ENCODE peak calls at places on chromosome 14, in seven cellular contexts. One of them, this sample, is unnamed.

GRCh38 chr14:45149602-45150001 is 13.9 kb downstream of the FANCM start:
- DNase-seq in neural progenitor cell: no peak
- DNase-seq in hepatocyte: no peak
- DNase-seq in GM23248: no peak
- DNase-seq in OCI-LY7: no peak
- DNase-seq in mammary epithelial cell: no peak
- DNase-seq in IMR-90: no peak
- DNase-seq in this sample: no peak

GRCh38 chr14:21044106-21044618 is 2.0 kb downstream of the RNASE7 start:
- DNase-seq in IMR-90: no peak
- DNase-seq in neural progenitor cell: no peak
- DNase-seq in hepatocyte: no peak
- DNase-seq in GM23248: no peak
- DNase-seq in OCI-LY7: no peak
- DNase-seq in mammary epithelial cell: no peak
- DNase-seq in this sample: peak; percentile 47

GRCh38 chr14:104757681-104758392 is 4.9 kb downstream of the SIVA1 start:
- DNase-seq in GM23248: no peak
- DNase-seq in IMR-90: no peak
- DNase-seq in OCI-LY7: no peak
- DNase-seq in mammary epithelial cell: no peak
- DNase-seq in hepatocyte: no peak
- DNase-seq in neural progenitor cell: no peak
- DNase-seq in this sample: no peak

GRCh38 chr14:31961881-31962280 is 115.2 kb upstream of the ARHGAP5 start:
- DNase-seq in hepatocyte: no peak
- DNase-seq in neural progenitor cell: no peak
- DNase-seq in mammary epithelial cell: no peak
- DNase-seq in GM23248: no peak
- DNase-seq in IMR-90: no peak
- DNase-seq in OCI-LY7: no peak
- DNase-seq in this sample: no peak

GRCh38 chr14:24053548-24054323 is 1.9 kb downstream of the CARMIL3 start:
- DNase-seq in mammary epithelial cell: no peak
- DNase-seq in neural progenitor cell: no peak
- DNase-seq in hepatocyte: no peak
- DNase-seq in OCI-LY7: no peak
- DNase-seq in IMR-90: no peak
- DNase-seq in GM23248: no peak
- DNase-seq in this sample: no peak

GRCh38 chr14:104879983-104880565 is 15.0 kb downstream of the CEP170B start:
- DNase-seq in GM23248: no peak
- DNase-seq in mammary epithelial cell: no peak
- DNase-seq in hepatocyte: no peak
- DNase-seq in OCI-LY7: no peak
- DNase-seq in neural progenitor cell: no peak
- DNase-seq in IMR-90: no peak
- DNase-seq in this sample: no peak

GRCh38 chr14:53032161-53032803 is 81.4 kb upstream of the FERMT2 start:
- DNase-seq in IMR-90: peak; percentile 88
- DNase-seq in mammary epithelial cell: peak; percentile 34
- DNase-seq in hepatocyte: no peak
- DNase-seq in OCI-LY7: no peak
- DNase-seq in GM23248: peak; percentile 92
- DNase-seq in neural progenitor cell: peak; percentile 34
- DNase-seq in this sample: peak; percentile 46

GRCh38 chr14:21071225-21072041 is 1.3 kb downstream of the ARHGEF40 start:
- DNase-seq in hepatocyte: peak; percentile 93
- DNase-seq in GM23248: peak; percentile 97
- DNase-seq in OCI-LY7: peak; percentile 93
- DNase-seq in neural progenitor cell: peak; percentile 90
- DNase-seq in mammary epithelial cell: peak; percentile 72
- DNase-seq in IMR-90: peak; percentile 95
- DNase-seq in this sample: peak; percentile 47

GRCh38 chr14:48027115-48027514 is 351.7 kb upstream of the MDGA2 start:
- DNase-seq in hepatocyte: no peak
- DNase-seq in mammary epithelial cell: no peak
- DNase-seq in IMR-90: no peak
- DNase-seq in neural progenitor cell: no peak
- DNase-seq in GM23248: no peak
- DNase-seq in OCI-LY7: no peak
- DNase-seq in this sample: no peak

GRCh38 chr14:95192306-95192705 is 35.0 kb upstream of the DICER1 start:
- DNase-seq in hepatocyte: no peak
- DNase-seq in GM23248: no peak
- DNase-seq in neural progenitor cell: peak; percentile 21
- DNase-seq in IMR-90: no peak
- DNase-seq in mammary epithelial cell: no peak
- DNase-seq in OCI-LY7: no peak
- DNase-seq in this sample: no peak

GRCh38 chr14:104084251-104085002 is 1.1 kb upstream of the ASPG start:
- DNase-seq in hepatocyte: peak; percentile 11
- DNase-seq in mammary epithelial cell: no peak
- DNase-seq in IMR-90: no peak
- DNase-seq in OCI-LY7: no peak
- DNase-seq in neural progenitor cell: no peak
- DNase-seq in GM23248: no peak
- DNase-seq in this sample: no peak

GRCh38 chr14:50726372-50727107 is 58.4 kb upstream of the SAV1 start:
- DNase-seq in hepatocyte: no peak
- DNase-seq in IMR-90: peak; percentile 89
- DNase-seq in mammary epithelial cell: peak; percentile 73
- DNase-seq in neural progenitor cell: no peak
- DNase-seq in GM23248: peak; percentile 92
- DNase-seq in OCI-LY7: no peak
- DNase-seq in this sample: no peak

GRCh38 chr14:36281309-36281708 is 39.1 kb downstream of the MBIP start:
- DNase-seq in GM23248: no peak
- DNase-seq in neural progenitor cell: no peak
- DNase-seq in hepatocyte: no peak
- DNase-seq in mammary epithelial cell: no peak
- DNase-seq in OCI-LY7: no peak
- DNase-seq in IMR-90: no peak
- DNase-seq in this sample: no peak

GRCh38 chr14:93045965-93046695 is 69.6 kb downstream of the ITPK1 start:
- DNase-seq in mammary epithelial cell: peak; percentile 53
- DNase-seq in OCI-LY7: no peak
- DNase-seq in GM23248: peak; percentile 78
- DNase-seq in neural progenitor cell: no peak
- DNase-seq in hepatocyte: peak; percentile 66
- DNase-seq in IMR-90: peak; percentile 86
- DNase-seq in this sample: peak; percentile 88

GRCh38 chr14:101073598-101073965 is 170.1 kb upstream of the RTL1 start:
- DNase-seq in hepatocyte: no peak
- DNase-seq in neural progenitor cell: no peak
- DNase-seq in IMR-90: no peak
- DNase-seq in OCI-LY7: no peak
- DNase-seq in mammary epithelial cell: no peak
- DNase-seq in GM23248: no peak
- DNase-seq in this sample: no peak

DNA sequence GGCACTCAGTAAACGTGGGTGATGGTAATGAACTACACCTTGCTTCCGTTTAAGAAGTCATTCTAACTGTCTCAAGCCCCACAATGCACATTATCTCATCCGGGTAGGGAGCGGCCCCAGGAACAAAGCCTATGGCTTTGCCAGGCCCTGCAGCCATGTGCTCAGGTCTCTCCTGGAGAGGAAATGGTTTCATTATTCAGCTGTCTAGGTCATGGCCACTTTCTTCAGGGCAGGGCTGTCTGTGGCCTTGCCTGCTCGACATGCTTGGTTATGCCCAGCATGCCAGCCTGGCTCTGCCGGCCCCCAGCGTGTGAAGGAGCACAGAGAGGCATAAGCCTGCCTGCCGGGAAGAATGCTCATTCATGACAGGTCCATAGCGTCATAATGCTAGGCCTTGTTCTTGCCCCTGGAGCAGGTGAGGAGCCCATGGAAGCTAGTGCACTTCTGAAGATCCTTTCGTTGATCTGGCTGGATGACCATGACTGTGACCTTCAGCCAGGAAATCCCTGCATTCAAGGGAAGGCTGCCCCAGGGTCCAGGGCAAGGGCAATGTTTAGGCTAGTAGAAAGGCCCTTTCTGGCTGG is 26.3 kb upstream of the FOS start:
- DNase-seq in GM23248: no peak
- DNase-seq in mammary epithelial cell: peak; percentile 63
- DNase-seq in neural progenitor cell: no peak
- DNase-seq in OCI-LY7: no peak
- DNase-seq in IMR-90: no peak
- DNase-seq in hepatocyte: no peak
- DNase-seq in this sample: peak; percentile 89
- H2AFZ ChIP-seq in GM23248: no peak overlapping the region
- H2AFZ ChIP-seq in mammary epithelial cell: peak overlapping the region; percentile 79
- H2AFZ ChIP-seq in neural progenitor cell: no peak overlapping the region
- H2AFZ ChIP-seq in OCI-LY7: no peak overlapping the region
- H2AFZ ChIP-seq in IMR-90: peak overlapping the region; percentile 67
- H2AFZ ChIP-seq in hepatocyte: no peak overlapping the region
- H2AFZ ChIP-seq in this sample: peak overlapping the region; percentile 1

GRCh38 chr14:33793711-33794110 is 157.2 kb downstream of the EGLN3 start:
- DNase-seq in IMR-90: no peak
- DNase-seq in mammary epithelial cell: no peak
- DNase-seq in neural progenitor cell: peak; percentile 17
- DNase-seq in GM23248: no peak
- DNase-seq in hepatocyte: no peak
- DNase-seq in OCI-LY7: no peak
- DNase-seq in this sample: no peak

GRCh38 chr14:33794791-33795300 is 156.0 kb downstream of the EGLN3 start:
- DNase-seq in mammary epithelial cell: peak; percentile 67
- DNase-seq in OCI-LY7: no peak
- DNase-seq in hepatocyte: no peak
- DNase-seq in IMR-90: no peak
- DNase-seq in GM23248: peak; percentile 64
- DNase-seq in neural progenitor cell: no peak
- DNase-seq in this sample: no peak

GRCh38 chr14:33790996-33791395 is 159.9 kb downstream of the EGLN3 start:
- DNase-seq in mammary epithelial cell: no peak
- DNase-seq in neural progenitor cell: no peak
- DNase-seq in IMR-90: no peak
- DNase-seq in GM23248: no peak
- DNase-seq in hepatocyte: no peak
- DNase-seq in OCI-LY7: no peak
- DNase-seq in this sample: no peak

GRCh38 chr14:33791971-33792370 is 158.9 kb downstream of the EGLN3 start:
- DNase-seq in hepatocyte: no peak
- DNase-seq in OCI-LY7: no peak
- DNase-seq in GM23248: no peak
- DNase-seq in mammary epithelial cell: no peak
- DNase-seq in neural progenitor cell: peak; percentile 44
- DNase-seq in IMR-90: no peak
- DNase-seq in this sample: no peak

DNA sequence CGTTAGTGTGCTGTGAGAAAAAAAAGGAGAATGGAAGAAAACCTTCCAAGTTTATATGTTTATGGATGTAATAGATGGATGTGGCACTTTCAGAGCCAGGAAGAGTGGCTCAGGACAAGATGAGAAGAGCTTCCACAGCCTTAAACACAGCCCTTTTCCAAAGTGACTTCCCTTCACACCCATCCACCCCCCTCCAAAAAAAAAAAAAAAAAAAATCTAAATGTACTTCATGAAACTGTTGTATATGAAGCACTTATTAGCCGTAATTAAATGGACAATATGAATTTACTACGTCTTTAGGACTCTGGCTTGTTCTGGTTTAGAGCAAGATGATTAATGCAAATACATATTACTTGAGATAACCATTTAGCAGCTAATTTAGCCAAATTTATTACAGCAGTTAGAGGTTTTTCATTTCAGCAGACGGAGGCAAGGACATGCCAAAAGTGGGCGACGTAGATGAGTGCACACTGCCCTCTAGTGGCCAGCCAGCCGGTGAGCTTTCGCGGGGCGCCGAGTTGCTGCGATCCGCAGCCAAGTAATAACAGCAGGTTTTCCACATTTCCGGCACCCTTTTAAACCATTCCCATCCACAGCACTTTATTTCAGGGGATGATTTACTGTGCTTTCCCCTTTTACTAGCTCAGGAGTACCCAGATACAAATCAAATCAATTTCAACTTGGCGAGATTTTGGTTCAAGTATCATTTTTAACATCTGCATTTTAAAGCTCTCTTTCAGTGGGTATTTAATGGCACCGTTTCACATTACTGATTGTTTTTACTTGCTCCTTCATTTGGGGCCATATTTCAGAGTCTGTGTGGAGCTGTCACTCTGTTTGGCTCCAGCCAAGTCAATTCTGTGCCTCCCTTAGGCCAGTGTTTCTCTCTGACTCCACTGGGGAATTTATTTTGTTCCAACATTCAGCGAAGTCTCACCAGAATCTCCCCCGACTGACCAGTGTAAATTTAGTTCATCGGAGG is 158.2 kb downstream of the EGLN3 start:
- DNase-seq in hepatocyte: peak; percentile 90
- DNase-seq in GM23248: peak; percentile 88
- DNase-seq in neural progenitor cell: peak; percentile 88
- DNase-seq in IMR-90: peak; percentile 66
- DNase-seq in mammary epithelial cell: peak; percentile 48
- DNase-seq in OCI-LY7: peak; percentile 58
- DNase-seq in this sample: peak; percentile 37
- H2AFZ ChIP-seq in hepatocyte: no peak overlapping the region
- H2AFZ ChIP-seq in GM23248: peak overlapping the region; percentile 73
- H2AFZ ChIP-seq in neural progenitor cell: peak overlapping the region; percentile 7
- H2AFZ ChIP-seq in IMR-90: peak overlapping the region; percentile 44
- H2AFZ ChIP-seq in mammary epithelial cell: peak overlapping the region; percentile 77
- H2AFZ ChIP-seq in OCI-LY7: no peak overlapping the region
- H2AFZ ChIP-seq in this sample: peak overlapping the region; percentile 70

GRCh38 chr14:43872222-43872621 is 634.9 kb downstream of the FSCB start:
- DNase-seq in OCI-LY7: no peak
- DNase-seq in mammary epithelial cell: no peak
- DNase-seq in neural progenitor cell: no peak
- DNase-seq in IMR-90: no peak
- DNase-seq in hepatocyte: no peak
- DNase-seq in GM23248: no peak
- DNase-seq in this sample: no peak
- H2AFZ ChIP-seq in OCI-LY7: no peak overlapping the region
- H2AFZ ChIP-seq in mammary epithelial cell: no peak overlapping the region
- H2AFZ ChIP-seq in neural progenitor cell: peak overlapping the region; percentile 42
- H2AFZ ChIP-seq in IMR-90: no peak overlapping the region
- H2AFZ ChIP-seq in hepatocyte: no peak overlapping the region
- H2AFZ ChIP-seq in GM23248: no peak overlapping the region
- H2AFZ ChIP-seq in this sample: no peak overlapping the region

GRCh38 chr14:99750746-99751450 is 42.3 kb upstream of the EML1 start:
- DNase-seq in GM23248: no peak
- DNase-seq in mammary epithelial cell: no peak
- DNase-seq in hepatocyte: no peak
- DNase-seq in OCI-LY7: no peak
- DNase-seq in neural progenitor cell: no peak
- DNase-seq in IMR-90: no peak
- DNase-seq in this sample: no peak

GRCh38 chr14:99749763-99750715 is 43.2 kb upstream of the EML1 start:
- DNase-seq in OCI-LY7: no peak
- DNase-seq in neural progenitor cell: no peak
- DNase-seq in IMR-90: no peak
- DNase-seq in hepatocyte: no peak
- DNase-seq in mammary epithelial cell: no peak
- DNase-seq in GM23248: peak; percentile 25
- DNase-seq in this sample: no peak

GRCh38 chr14:99753225-99754140 is 39.7 kb upstream of the EML1 start:
- DNase-seq in OCI-LY7: no peak
- DNase-seq in mammary epithelial cell: no peak
- DNase-seq in neural progenitor cell: peak; percentile 39
- DNase-seq in GM23248: peak; percentile 24
- DNase-seq in hepatocyte: no peak
- DNase-seq in IMR-90: no peak
- DNase-seq in this sample: no peak

GRCh38 chr14:99752486-99753121 is 40.6 kb upstream of the EML1 start:
- DNase-seq in mammary epithelial cell: peak; percentile 48
- DNase-seq in OCI-LY7: no peak
- DNase-seq in IMR-90: peak; percentile 76
- DNase-seq in neural progenitor cell: no peak
- DNase-seq in hepatocyte: no peak
- DNase-seq in GM23248: peak; percentile 89
- DNase-seq in this sample: peak; percentile 37

GRCh38 chr14:99751539-99752485 is 41.4 kb upstream of the EML1 start:
- DNase-seq in IMR-90: peak; percentile 69
- DNase-seq in mammary epithelial cell: no peak
- DNase-seq in neural progenitor cell: no peak
- DNase-seq in GM23248: peak; percentile 62
- DNase-seq in OCI-LY7: no peak
- DNase-seq in hepatocyte: no peak
- DNase-seq in this sample: no peak
- H2AFZ ChIP-seq in IMR-90: peak overlapping the region; percentile 84
- H2AFZ ChIP-seq in mammary epithelial cell: no peak overlapping the region
- H2AFZ ChIP-seq in neural progenitor cell: no peak overlapping the region
- H2AFZ ChIP-seq in GM23248: peak overlapping the region; percentile 52
- H2AFZ ChIP-seq in OCI-LY7: no peak overlapping the region
- H2AFZ ChIP-seq in hepatocyte: no peak overlapping the region
- H2AFZ ChIP-seq in this sample: no peak overlapping the region